ENCODE peak calls at places on chromosomes 4 and X, in seven cellular contexts. K is Calu3, D is K562, W is keratinocyte, V is PC-9, X is astrocyte of the spinal cord, G is foreskin fibroblast. L is an unnamed sample.
A peak's percentile ranks its signal among the peaks of the same experiment; 100 is the strongest.

GRCh38 chrX:19791562-19791961 is 95.8 kb downstream of the SH3KBP1 start:
- DNase-seq in K (no peak), D (no peak), W (no peak), V (no peak), X (peak; percentile 3), G (peak; percentile 30), L (no peak)

GRCh38 chr4:43251760-43252317 is 359.3 kb downstream of the GRXCR1 start:
- DNase-seq in K (no peak), D (no peak), W (no peak), V (no peak), X (peak; percentile 7), G (peak; percentile 64), L (no peak)

GRCh38 chr4:8364141-8364540 is 76.4 kb downstream of the ACOX3 start:
- DNase-seq in K (no peak), D (no peak), W (no peak), V (no peak), X (no peak), G (no peak), L (no peak)

GRCh38 chrX:110397353-110397752 is 38.7 kb downstream of the RTL9 start:
- DNase-seq in K (no peak), D (no peak), W (no peak), V (no peak), X (no peak), G (peak; percentile 15), L (no peak)

GRCh38 chr4:153750197-153750817 is 9.5 kb downstream of the RNF175 start:
- DNase-seq in K (peak; percentile 78), D (peak; percentile 64), W (no peak), V (peak; percentile 53), X (peak; percentile 85), G (peak; percentile 92), L (peak; percentile 14)

GRCh38 chr4:133154725-133155124 is 5.6 kb downstream of the PCDH10 start:
- DNase-seq in K (peak; percentile 8), D (no peak), W (no peak), V (no peak), X (peak; percentile 72), G (peak; percentile 62), L (no peak)

GRCh38 chrX:137568741-137569469 is 3.0 kb downstream of the ZIC3 start:
- DNase-seq in K (no peak), D (no peak), W (no peak), V (no peak), X (peak; percentile 14), G (no peak), L (no peak)

GRCh38 chr4:145735330-145735638 is 55.3 kb downstream of the C4orf51 start:
- DNase-seq in K (peak; percentile 54), D (no peak), W (peak; percentile 55), V (peak; percentile 76), X (peak; percentile 93), G (peak; percentile 93), L (peak; percentile 92)

GRCh38 chrX:24860140-24860539 is 155.6 kb downstream of the ARX start:
- DNase-seq in K (no peak), D (no peak), W (no peak), V (no peak), X (no peak), G (peak; percentile 25), L (no peak)

GRCh38 chrX:101108293-101108692 is 10.3 kb downstream of the CENPI start:
- DNase-seq in K (no peak), D (no peak), W (no peak), V (no peak), X (no peak), G (peak; percentile 81), L (peak; percentile 14)

GRCh38 chrX:43853225-43853828 is 28.9 kb downstream of the MAOB start:
- DNase-seq in K (no peak), D (no peak), W (no peak), V (no peak), X (no peak), G (no peak), L (no peak)

GRCh38 chr4:94582517-94582916 is 130.8 kb downstream of the PDLIM5 start:
- DNase-seq in K (no peak), D (no peak), W (no peak), V (no peak), X (no peak), G (peak; percentile 35), L (no peak)

GRCh38 chr4:1193206-1194027 is 21.0 kb upstream of the SPON2 start:
- DNase-seq in K (no peak), D (no peak), W (no peak), V (no peak), X (no peak), G (no peak), L (no peak)

GRCh38 chr4:82643994-82644730 is 82.4 kb upstream of the TMEM150C start:
- DNase-seq in K (no peak), D (no peak), W (no peak), V (no peak), X (peak; percentile 57), G (peak; percentile 46), L (peak; percentile 75)

GRCh38 chrX:134932528-134933217 is 58.1 kb upstream of the SMIM10 start:
- DNase-seq in K (no peak), D (no peak), W (no peak), V (no peak), X (peak; percentile 75), G (peak; percentile 63), L (peak; percentile 17)

GRCh38 chrX:56794831-56795230 is 65.8 kb downstream of the NBDY start:
- DNase-seq in K (no peak), D (no peak), W (no peak), V (no peak), X (no peak), G (no peak), L (no peak)

GRCh38 chrX:107763647-107764046 is 11.9 kb downstream of the TSC22D3 start:
- DNase-seq in K (no peak), D (no peak), W (no peak), V (no peak), X (no peak), G (no peak), L (no peak)

GRCh38 chrX:23168291-23168690 is 166.4 kb upstream of the PTCHD1 start:
- DNase-seq in K (no peak), D (no peak), W (no peak), V (no peak), X (no peak), G (no peak), L (no peak)

GRCh38 chrX:22097295-22097694 is 65.2 kb downstream of the PHEX start:
- DNase-seq in K (no peak), D (no peak), W (no peak), V (peak; percentile 9), X (peak; percentile 82), G (peak; percentile 86), L (no peak)

GRCh38 chr4:43238556-43238955 is 346.0 kb downstream of the GRXCR1 start:
- DNase-seq in K (no peak), D (no peak), W (no peak), V (no peak), X (no peak), G (no peak), L (no peak)

GRCh38 chr4:7014815-7015214 is 28.4 kb upstream of the TADA2B start:
- DNase-seq in K (no peak), D (no peak), W (no peak), V (no peak), X (no peak), G (no peak), L (no peak)

GRCh38 chrX:45143455-45143854 is 57.2 kb downstream of the DIPK2B start:
- DNase-seq in K (no peak), D (no peak), W (no peak), V (no peak), X (no peak), G (no peak), L (no peak)

GRCh38 chr4:127049506-127049905 is 583.3 kb upstream of the INTU start:
- DNase-seq in K (no peak), D (no peak), W (no peak), V (no peak), X (no peak), G (peak; percentile 49), L (no peak)

GRCh38 chr4:113707013-113707412 is 54.5 kb downstream of the CAMK2D start:
- DNase-seq in K (no peak), D (no peak), W (no peak), V (no peak), X (peak; percentile 52), G (peak; percentile 74), L (no peak)

GRCh38 chrX:132090370-132091152 is 37.3 kb downstream of the FRMD7 start:
- DNase-seq in K (no peak), D (no peak), W (no peak), V (no peak), X (no peak), G (no peak), L (no peak)

GRCh38 chr4:144318797-144319196 is 178.3 kb upstream of the GYPA start:
- DNase-seq in K (no peak), D (no peak), W (no peak), V (no peak), X (no peak), G (no peak), L (no peak)

GRCh38 chr4:98522062-98522461 is 136.3 kb downstream of the TSPAN5 start:
- DNase-seq in K (no peak), D (no peak), W (no peak), V (no peak), X (no peak), G (no peak), L (no peak)

GRCh38 chrX:68842781-68843581 is 14.2 kb downstream of the EFNB1 start:
- DNase-seq in K (no peak), D (no peak), W (no peak), V (no peak), X (peak; percentile 77), G (no peak), L (no peak)
- TF ChIP-seq CTCF in K (no peak), D (no peak), W (peak; percentile 21), V (no peak), X (peak; percentile 12), G (no peak), L (no peak)

GRCh38 chrX:149940015-149940716 is 1.9 kb upstream of the EOLA2 start:
- DNase-seq in K (peak; percentile 93), D (peak; percentile 89), W (peak; percentile 93), V (peak; percentile 97), X (peak; percentile 98), G (peak; percentile 97), L (peak; percentile 95)
- TF ChIP-seq CTCF in K (peak; percentile 43), D (peak; percentile 56), W (peak; percentile 35), V (no peak), X (no peak), G (peak; percentile 35), L (peak; percentile 73)

GRCh38 chr4:36979494-36979893 is 265.0 kb upstream of the NWD2 start:
- DNase-seq in K (no peak), D (no peak), W (no peak), V (no peak), X (no peak), G (no peak), L (no peak)
- TF ChIP-seq CTCF in K (no peak), D (no peak), W (no peak), V (no peak), X (no peak), G (no peak), L (no peak)

DNA sequence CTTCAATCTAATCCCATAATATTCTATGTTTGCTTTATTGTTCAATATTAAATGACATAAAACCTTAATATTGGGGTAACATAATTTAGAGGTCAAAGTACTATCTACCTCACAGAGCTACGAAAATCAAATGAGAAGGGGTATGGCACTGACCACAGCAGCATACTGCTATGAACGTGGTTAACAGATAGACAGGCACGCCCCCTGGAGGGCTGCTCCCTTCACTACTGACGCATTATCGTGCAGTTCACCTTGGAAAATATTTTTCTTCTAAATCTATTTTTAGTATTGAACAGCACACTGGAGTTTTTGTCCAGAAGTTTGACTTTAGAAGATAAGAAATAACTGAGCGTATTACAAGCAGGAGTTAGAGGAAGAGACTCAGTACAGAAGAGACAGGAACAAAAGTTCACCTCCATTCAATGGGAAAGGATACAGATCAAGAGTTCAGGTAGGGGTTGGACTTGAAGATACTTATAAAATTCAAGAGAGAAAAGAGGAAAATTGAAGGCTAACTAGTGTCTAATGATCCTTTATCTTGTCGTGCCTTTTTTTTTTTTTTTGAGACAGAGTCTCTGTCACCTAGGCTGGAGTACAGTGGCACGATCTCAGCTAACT is 22.7 kb downstream of the MAP9 start:
- DNase-seq in K (peak; percentile 70), D (peak; percentile 8), W (no peak), V (peak; percentile 22), X (peak; percentile 60), G (peak; percentile 50), L (no peak)
- TF ChIP-seq CTCF in K (peak; percentile 35), D (peak; percentile 30), W (peak; percentile 66), V (peak; percentile 61), X (peak; percentile 83), G (peak; percentile 64), L (peak; percentile 72)